ENCODE peak calls at places on chromosomes 6 and 20, in eight cellular contexts. O is stimulated activated CD8-positive, alpha-beta memory T cell treated with anti-CD3 and anti-CD28 coated beads, Interleukin-2, amount 100 ng/mL, for 1 hour; J is kidney; W is substantia nigra; T is anterior cingulate cortex; C is left kidney; S is EH; N is activated CD4-positive, CD25-positive, alpha-beta regulatory T cell. E is an unnamed sample.
A peak's percentile ranks its signal among the peaks of the same experiment; 100 is the strongest.

GRCh38 chr6:136435096-136435495 is 115.1 kb downstream of the MAP7 start:
- DNase-seq in O (no peak), C (no peak), W (no peak), T (no peak), S (no peak), J (no peak), N (no peak), E (no peak)

GRCh38 chr6:33987531-33988021 is 158.3 kb downstream of the GRM4 start:
- DNase-seq in C (no peak), N (no peak), J (peak; percentile 43), S (no peak), T (no peak), O (no peak), W (no peak), E (no peak)

GRCh38 chr6:135851442-135852271 is at the start of gene PDE7B:
- DNase-seq in C (peak; percentile 91), J (peak; percentile 94), T (peak; percentile 4), W (peak; percentile 57), O (no peak), N (no peak), S (peak; percentile 99), E (peak; percentile 11)

GRCh38 chr6:7161845-7162244 is 54.1 kb downstream of the RREB1 start:
- DNase-seq in S (no peak), C (no peak), T (no peak), O (no peak), N (no peak), W (no peak), J (no peak), E (no peak)

GRCh38 chr6:21648475-21649050 is 55.0 kb downstream of the SOX4 start:
- DNase-seq in J (no peak), T (no peak), S (no peak), O (no peak), C (no peak), N (no peak), W (no peak), E (no peak)

GRCh38 chr6:16514249-16514648 is 247.0 kb downstream of the ATXN1 start:
- DNase-seq in N (no peak), S (peak; percentile 69), C (peak; percentile 89), J (no peak), O (no peak), W (no peak), T (no peak), E (no peak)

GRCh38 chr20:11182715-11183114 is 508.9 kb upstream of the JAG1 start:
- DNase-seq in J (no peak), W (no peak), S (no peak), C (no peak), N (no peak), O (no peak), T (no peak), E (no peak)

GRCh38 chr6:4509506-4509905 is 266.7 kb upstream of the CDYL start:
- DNase-seq in S (no peak), C (no peak), O (no peak), J (no peak), N (no peak), W (no peak), T (no peak), E (no peak)

GRCh38 chr6:56437171-56437900 is 190.0 kb upstream of the COL21A1 start:
- DNase-seq in C (no peak), S (no peak), N (no peak), J (no peak), O (no peak), W (no peak), T (no peak), E (no peak)

GRCh38 chr6:112906737-112907136 is 559.6 kb downstream of the RFPL4B start:
- DNase-seq in C (peak; percentile 78), J (no peak), O (no peak), N (no peak), T (no peak), W (no peak), S (peak; percentile 94), E (no peak)

GRCh38 chr20:8385247-8385646 is 253.2 kb downstream of the PLCB1 start:
- DNase-seq in N (no peak), C (peak; percentile 44), T (peak; percentile 9), S (peak; percentile 95), O (no peak), W (peak; percentile 9), J (peak; percentile 72), E (no peak)

GRCh38 chr20:34709836-34710567 is 5.9 kb downstream of the TP53INP2 start:
- DNase-seq in S (peak; percentile 76), C (peak; percentile 89), W (peak; percentile 83), O (peak; percentile 30), N (peak; percentile 46), T (peak; percentile 82), J (peak; percentile 84), E (no peak)

E was measured in NCI-H1048.